ENCODE peak calls at places on chromosomes 12 and 14, in ten cellular contexts. A, C, F, W, M, E, L, J, O and R are unnamed samples.
A peak's percentile ranks its signal among the peaks of the same experiment; 100 is the strongest.

GRCh38 chr12:55955800-55956508 is 9.9 kb downstream of the PMEL start:
- DNase-seq in E (peak; percentile 48), C (no peak), M (no peak), L (no peak), J (peak; percentile 87), A (peak; percentile 91), F (no peak), W (no peak), O (peak; percentile 84), R (no peak)

GRCh38 chr14:73753887-73754880 is 40.0 kb upstream of the PNMA1 start:
- DNase-seq in C (no peak), F (no peak), J (no peak), E (no peak), M (no peak), W (no peak), O (no peak), L (no peak), A (no peak), R (no peak)

GRCh38 chr14:76350671-76351070 is 25.3 kb upstream of the ESRRB start:
- DNase-seq in C (no peak), F (no peak), M (no peak), L (no peak), E (no peak), J (no peak), A (no peak), O (no peak), W (no peak), R (no peak)

GRCh38 chr14:96091149-96091693 is 52.1 kb downstream of the C14orf132 start:
- DNase-seq in J (no peak), A (no peak), M (no peak), W (no peak), L (no peak), O (no peak), E (no peak), C (no peak), F (no peak), R (no peak)

GRCh38 chr14:35814371-35815005 is 5.4 kb upstream of the RALGAPA1 start:
- DNase-seq in O (peak; percentile 69), W (no peak), F (no peak), C (peak; percentile 79), J (no peak), E (peak; percentile 88), L (peak; percentile 68), A (peak; percentile 65), M (peak; percentile 29), R (peak; percentile 61)

GRCh38 chr12:6667559-6668210 is 4.8 kb upstream of the ING4 start:
- DNase-seq in J (peak; percentile 30), L (no peak), F (no peak), C (no peak), O (peak; percentile 54), W (no peak), A (peak; percentile 66), E (no peak), M (no peak), R (no peak)

GRCh38 chr12:111757361-111758119 is 9.2 kb upstream of the ALDH2 start:
- DNase-seq in J (no peak), M (peak; percentile 62), F (no peak), W (no peak), E (no peak), O (no peak), L (peak; percentile 49), C (peak; percentile 32), A (no peak), R (no peak)

GRCh38 chr12:64273527-64274403 is 51.7 kb upstream of the KICS2 start:
- DNase-seq in C (peak; percentile 64), M (no peak), W (no peak), O (peak; percentile 15), J (peak; percentile 27), E (peak; percentile 6), F (no peak), A (no peak), L (no peak), R (no peak)

GRCh38 chr12:131345521-131346436 is 365.1 kb upstream of the SFSWAP start:
- DNase-seq in F (no peak), W (no peak), A (no peak), E (no peak), J (no peak), M (no peak), C (no peak), L (no peak), O (no peak), R (no peak)

DNA sequence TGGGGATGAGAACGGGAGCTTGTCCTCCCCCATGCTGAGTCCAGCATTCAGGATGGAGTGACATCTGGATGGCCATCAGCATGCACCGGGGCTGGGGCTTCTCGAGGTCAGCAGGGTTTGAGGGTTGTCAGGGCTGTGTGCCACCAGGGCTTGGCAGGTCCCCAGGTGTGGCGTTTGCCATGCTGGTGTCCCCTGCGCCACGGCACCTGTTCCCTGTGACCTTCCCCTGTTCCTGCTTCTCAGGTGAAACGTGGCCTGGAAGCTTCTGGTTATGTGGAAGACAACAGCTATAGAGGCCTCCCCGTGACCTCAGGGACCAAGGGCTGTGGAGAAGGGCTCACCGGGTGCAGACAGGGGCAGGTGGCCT is 152.4 kb downstream of the KIF26A start:
- DNase-seq in C (no peak), J (no peak), E (no peak), A (peak; percentile 27), O (no peak), L (no peak), F (peak; percentile 1), M (no peak), W (no peak), R (no peak)
- H3K9me3 ChIP-seq in C (no peaks in the 10 kb centered on the region), J (no peaks in the 10 kb centered on the region), E (no peaks in the 10 kb centered on the region), A (no peaks in the 10 kb centered on the region), O (no peaks in the 10 kb centered on the region), L (no peaks in the 10 kb centered on the region), F (no peaks in the 10 kb centered on the region), M (no peaks in the 10 kb centered on the region), W (peaks cover 95% of the 10 kb centered on the region), R (no peaks in the 10 kb centered on the region)

DNA sequence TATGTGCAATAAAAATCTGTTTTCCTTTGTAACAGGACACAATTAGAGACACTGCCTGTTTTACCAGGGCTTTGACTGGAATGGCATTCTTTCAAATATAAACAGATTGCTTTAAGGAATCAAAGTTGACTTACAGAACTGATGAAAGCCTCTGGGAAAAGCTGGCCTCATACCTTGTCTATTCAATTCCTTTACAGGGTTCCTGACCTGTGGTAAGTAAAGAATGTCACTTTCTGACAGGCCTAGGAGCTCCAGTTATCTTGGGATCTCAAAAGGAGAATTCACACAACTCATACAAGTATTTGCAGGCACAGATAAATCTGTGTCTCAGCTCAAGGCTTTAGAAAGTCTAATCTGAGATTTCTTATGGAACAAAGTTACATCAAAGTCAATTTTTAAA is 88.4 kb downstream of the BCAT1 start:
- DNase-seq in E (no peak), J (no peak), W (no peak), M (no peak), C (no peak), O (no peak), A (no peak), F (no peak), L (no peak), R (no peak)
- H3K9me3 ChIP-seq in E (no peaks in the 10 kb centered on the region), J (no peaks in the 10 kb centered on the region), W (peaks cover 2% of the 10 kb centered on the region), M (no peaks in the 10 kb centered on the region), C (peaks cover 16% of the 10 kb centered on the region), O (peaks cover 8% of the 10 kb centered on the region), A (peaks cover 61% of the 10 kb centered on the region), F (no peaks in the 10 kb centered on the region), L (no peaks in the 10 kb centered on the region), R (no peaks in the 10 kb centered on the region)

DNA sequence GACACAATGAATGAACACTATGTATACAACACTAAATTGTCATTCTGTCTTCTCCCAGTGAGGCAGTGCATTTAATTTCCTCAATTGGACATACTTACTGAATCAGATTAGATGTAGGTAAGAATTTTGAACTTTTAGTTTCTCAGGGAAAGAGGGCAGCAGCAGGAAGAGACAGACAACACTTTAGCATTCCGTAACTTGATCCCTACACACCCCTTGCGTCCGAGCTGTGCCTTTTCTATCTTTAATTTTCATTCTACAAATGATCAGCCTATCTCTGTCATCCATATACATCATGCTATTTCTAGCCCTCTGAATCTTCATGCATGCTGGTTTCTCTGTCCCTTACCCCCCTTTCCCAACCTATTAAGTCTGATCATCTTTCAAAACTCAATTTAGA is 358.0 kb upstream of the RPL10L start:
- DNase-seq in J (no peak), O (no peak), A (no peak), M (no peak), C (no peak), W (no peak), L (no peak), F (no peak), E (no peak), R (no peak)
- H3K9me3 ChIP-seq in J (no peaks in the 10 kb centered on the region), O (no peaks in the 10 kb centered on the region), A (no peaks in the 10 kb centered on the region), M (no peaks in the 10 kb centered on the region), C (no peaks in the 10 kb centered on the region), W (no peaks in the 10 kb centered on the region), L (no peaks in the 10 kb centered on the region), F (no peaks in the 10 kb centered on the region), E (peaks cover 5% of the 10 kb centered on the region), R (no peaks in the 10 kb centered on the region)

GRCh38 chr14:45786266-45786665 is 533.3 kb upstream of the MIS18BP1 start:
- DNase-seq in A (no peak), L (no peak), W (no peak), J (no peak), F (no peak), O (no peak), E (no peak), C (no peak), M (no peak), R (no peak)
- H3K9me3 ChIP-seq in A (peaks cover 32% of the 10 kb centered on the region), L (peaks cover 15% of the 10 kb centered on the region), W (peaks cover 9% of the 10 kb centered on the region), J (peaks cover 7% of the 10 kb centered on the region), F (no peaks in the 10 kb centered on the region), O (no peaks in the 10 kb centered on the region), E (peaks cover 82% of the 10 kb centered on the region), C (peaks cover 19% of the 10 kb centered on the region), M (peaks cover 59% of the 10 kb centered on the region), R (peaks cover 3% of the 10 kb centered on the region)

DNA sequence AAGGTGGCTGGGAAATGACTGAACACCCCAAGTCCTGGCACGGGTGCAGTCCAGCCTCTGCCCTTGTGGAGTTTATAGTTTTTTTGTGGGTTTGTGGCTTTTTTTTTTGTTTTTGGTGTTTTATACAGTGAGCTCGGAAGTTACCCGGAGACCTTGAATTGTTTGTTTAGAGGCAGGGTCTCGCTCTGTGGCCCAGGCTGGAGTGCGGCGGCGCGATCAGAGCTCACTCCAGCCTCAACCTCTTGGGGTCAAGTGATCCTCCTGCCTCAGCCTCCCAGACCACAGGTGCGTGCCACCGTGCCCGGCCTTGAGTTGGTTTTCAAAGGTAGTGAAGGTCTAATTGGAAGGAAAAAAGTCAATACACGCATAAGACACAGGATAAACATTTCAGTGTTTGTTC is 879 bp upstream of the ANHX start:
- DNase-seq in E (no peak), C (no peak), A (no peak), M (no peak), J (no peak), O (no peak), W (no peak), F (no peak), L (peak; percentile 19), R (no peak)
- H3K9me3 ChIP-seq in E (peaks cover 81% of the 10 kb centered on the region), C (peaks cover 8% of the 10 kb centered on the region), A (no peaks in the 10 kb centered on the region), M (peaks cover 17% of the 10 kb centered on the region), J (peaks cover 68% of the 10 kb centered on the region), O (no peaks in the 10 kb centered on the region), W (peaks cover 69% of the 10 kb centered on the region), F (peaks cover 9% of the 10 kb centered on the region), L (no peaks in the 10 kb centered on the region), R (peaks cover 3% of the 10 kb centered on the region)

GRCh38 chr12:5154091-5154490 is 110.4 kb downstream of the KCNA5 start:
- DNase-seq in F (no peak), J (no peak), W (no peak), C (peak; percentile 74), L (no peak), M (no peak), A (no peak), E (no peak), O (no peak), R (no peak)

GRCh38 chr12:5160827-5161226 is 117.1 kb downstream of the KCNA5 start:
- DNase-seq in O (no peak), M (no peak), J (no peak), W (no peak), C (no peak), F (no peak), E (no peak), L (no peak), A (no peak), R (no peak)

GRCh38 chr12:5155866-5156265 is 112.2 kb downstream of the KCNA5 start:
- DNase-seq in E (no peak), O (no peak), F (no peak), C (no peak), W (no peak), A (no peak), J (no peak), L (no peak), M (no peak), R (no peak)
- H3K9me3 ChIP-seq in E (no peaks in the 10 kb centered on the region), O (no peaks in the 10 kb centered on the region), F (no peaks in the 10 kb centered on the region), C (no peaks in the 10 kb centered on the region), W (no peaks in the 10 kb centered on the region), A (no peaks in the 10 kb centered on the region), J (no peaks in the 10 kb centered on the region), L (no peaks in the 10 kb centered on the region), M (no peaks in the 10 kb centered on the region), R (no peaks in the 10 kb centered on the region)